ENCODE peak calls at places on chromosome 2, in four cellular contexts. S is activated CD4-positive, alpha-beta T cell treated with anti-CD3 and anti-CD28 coated beads, Interleukin-2, amount 50 U/mL, for 1 hour; H is amygdala; I is NCI-H187. C is an unnamed sample.

GRCh38 chr2:19349911-19350677 is 8.3 kb downstream of the OSR1 start:
- DNase-seq in S (peak; percentile 47), H (peak; percentile 67), I (no peak), C (no peak)

GRCh38 chr2:144357623-144358400 is 162.1 kb downstream of the ZEB2 start:
- DNase-seq in S (no peak), H (no peak), I (no peak), C (no peak)

GRCh38 chr2:201220102-201220570 is 37.2 kb downstream of the CASP10 start:
- DNase-seq in S (no peak), H (no peak), I (no peak), C (peak; percentile 11)

GRCh38 chr2:68789603-68790002 is 55.0 kb downstream of the ARHGAP25 start:
- DNase-seq in S (no peak), H (no peak), I (no peak), C (no peak)

GRCh38 chr2:237223208-237223861 is 137.6 kb downstream of the COPS8 start:
- DNase-seq in S (no peak), H (no peak), I (no peak), C (no peak)

GRCh38 chr2:218273908-218274249 is 3.6 kb downstream of the PNKD start:
- DNase-seq in S (no peak), H (no peak), I (no peak), C (no peak)

GRCh38 chr2:47033102-47033880 is 117.7 kb upstream of the MCFD2 start:
- DNase-seq in S (no peak), H (no peak), I (no peak), C (no peak)

GRCh38 chr2:67641302-67641701 is 244.2 kb downstream of the ETAA1 start:
- DNase-seq in S (no peak), H (no peak), I (no peak), C (no peak)